ENCODE peak calls at places on chromosomes 4 and X, in eight cellular contexts. One of them, this sample, is unnamed. For H3K4me1, the result is how much of the 10 kb centered on the place peaks cover.

GRCh38 chr4:4602468-4602867 is 60.6 kb upstream of the STX18 start:
- DNase-seq in DND-41: no peak
- DNase-seq in GM23248: no peak
- DNase-seq in colonic mucosa: no peak
- DNase-seq in HCT116: no peak
- DNase-seq in neural progenitor cell: no peak
- DNase-seq in effector memory CD4-positive, alpha-beta T cell: no peak
- DNase-seq in heart left ventricle: no peak
- DNase-seq in this sample: no peak

GRCh38 chr4:112031712-112032328 is 113.4 kb upstream of the FAM241A start:
- DNase-seq in DND-41: no peak
- DNase-seq in GM23248: peak
- DNase-seq in colonic mucosa: peak
- DNase-seq in HCT116: peak
- DNase-seq in neural progenitor cell: peak
- DNase-seq in effector memory CD4-positive, alpha-beta T cell: no peak
- DNase-seq in heart left ventricle: no peak
- DNase-seq in this sample: peak

GRCh38 chr4:147787204-147787603 is 55.3 kb downstream of the ARHGAP10 start:
- DNase-seq in DND-41: no peak
- DNase-seq in GM23248: peak
- DNase-seq in colonic mucosa: no peak
- DNase-seq in HCT116: no peak
- DNase-seq in neural progenitor cell: no peak
- DNase-seq in effector memory CD4-positive, alpha-beta T cell: no peak
- DNase-seq in heart left ventricle: peak
- DNase-seq in this sample: no peak

GRCh38 chr4:109111031-109111430 is 191.4 kb downstream of the COL25A1 start:
- DNase-seq in DND-41: no peak
- DNase-seq in GM23248: no peak
- DNase-seq in colonic mucosa: no peak
- DNase-seq in HCT116: no peak
- DNase-seq in neural progenitor cell: no peak
- DNase-seq in effector memory CD4-positive, alpha-beta T cell: no peak
- DNase-seq in heart left ventricle: no peak
- DNase-seq in this sample: no peak

GRCh38 chrX:34563061-34563460 is 94.0 kb downstream of the TMEM47 start:
- DNase-seq in DND-41: no peak
- DNase-seq in GM23248: no peak
- DNase-seq in colonic mucosa: no peak
- DNase-seq in HCT116: no peak
- DNase-seq in neural progenitor cell: peak
- DNase-seq in effector memory CD4-positive, alpha-beta T cell: no peak
- DNase-seq in heart left ventricle: no peak
- DNase-seq in this sample: no peak

GRCh38 chrX:38616904-38617303 is 55.6 kb downstream of the TSPAN7 start:
- DNase-seq in DND-41: no peak
- DNase-seq in GM23248: no peak
- DNase-seq in colonic mucosa: no peak
- DNase-seq in HCT116: no peak
- DNase-seq in neural progenitor cell: no peak
- DNase-seq in effector memory CD4-positive, alpha-beta T cell: no peak
- DNase-seq in heart left ventricle: no peak
- DNase-seq in this sample: no peak

GRCh38 chr4:100311181-100311580 is 120.9 kb upstream of the DDIT4L start:
- DNase-seq in DND-41: peak
- DNase-seq in GM23248: peak
- DNase-seq in colonic mucosa: no peak
- DNase-seq in HCT116: peak
- DNase-seq in neural progenitor cell: peak
- DNase-seq in effector memory CD4-positive, alpha-beta T cell: no peak
- DNase-seq in heart left ventricle: no peak
- DNase-seq in this sample: no peak

GRCh38 chrX:98548550-98548949 is 1664.8 kb downstream of the RPA4 start:
- DNase-seq in DND-41: no peak
- DNase-seq in GM23248: no peak
- DNase-seq in colonic mucosa: no peak
- DNase-seq in HCT116: no peak
- DNase-seq in neural progenitor cell: peak
- DNase-seq in effector memory CD4-positive, alpha-beta T cell: no peak
- DNase-seq in heart left ventricle: no peak
- DNase-seq in this sample: no peak

GRCh38 chrX:49037883-49038475 is 5.2 kb downstream of the TFE3 start:
- DNase-seq in DND-41: no peak
- DNase-seq in GM23248: peak
- DNase-seq in colonic mucosa: no peak
- DNase-seq in HCT116: no peak
- DNase-seq in neural progenitor cell: no peak
- DNase-seq in effector memory CD4-positive, alpha-beta T cell: no peak
- DNase-seq in heart left ventricle: no peak
- DNase-seq in this sample: no peak

GRCh38 chr4:25351777-25352421 is 25.2 kb upstream of the ANAPC4 start:
- DNase-seq in DND-41: no peak
- DNase-seq in GM23248: peak
- DNase-seq in colonic mucosa: no peak
- DNase-seq in HCT116: no peak
- DNase-seq in neural progenitor cell: no peak
- DNase-seq in effector memory CD4-positive, alpha-beta T cell: no peak
- DNase-seq in heart left ventricle: no peak
- DNase-seq in this sample: no peak

GRCh38 chrX:18886005-18886343 is 97.9 kb downstream of the PHKA2 start:
- DNase-seq in DND-41: no peak
- DNase-seq in GM23248: no peak
- DNase-seq in colonic mucosa: no peak
- DNase-seq in HCT116: no peak
- DNase-seq in neural progenitor cell: no peak
- DNase-seq in effector memory CD4-positive, alpha-beta T cell: no peak
- DNase-seq in heart left ventricle: no peak
- DNase-seq in this sample: no peak

GRCh38 chrX:138191998-138192397 is 519.5 kb downstream of the FGF13 start:
- DNase-seq in DND-41: peak
- DNase-seq in GM23248: peak
- DNase-seq in colonic mucosa: no peak
- DNase-seq in HCT116: no peak
- DNase-seq in neural progenitor cell: peak
- DNase-seq in effector memory CD4-positive, alpha-beta T cell: no peak
- DNase-seq in heart left ventricle: no peak
- DNase-seq in this sample: peak

GRCh38 chrX:12686324-12686723 is 104.9 kb upstream of the PRPS2 start:
- DNase-seq in DND-41: no peak
- DNase-seq in GM23248: no peak
- DNase-seq in colonic mucosa: no peak
- DNase-seq in HCT116: no peak
- DNase-seq in neural progenitor cell: no peak
- DNase-seq in effector memory CD4-positive, alpha-beta T cell: no peak
- DNase-seq in heart left ventricle: no peak
- DNase-seq in this sample: peak

GRCh38 chr4:2482693-2483092 is 13.8 kb downstream of the RNF4 start:
- DNase-seq in DND-41: no peak
- DNase-seq in GM23248: peak
- DNase-seq in colonic mucosa: peak
- DNase-seq in HCT116: no peak
- DNase-seq in neural progenitor cell: no peak
- DNase-seq in effector memory CD4-positive, alpha-beta T cell: no peak
- DNase-seq in heart left ventricle: peak
- DNase-seq in this sample: peak

GRCh38 chrX:11137543-11138139 is 26.5 kb downstream of the HCCS start:
- DNase-seq in DND-41: no peak
- DNase-seq in GM23248: peak
- DNase-seq in colonic mucosa: no peak
- DNase-seq in HCT116: peak
- DNase-seq in neural progenitor cell: peak
- DNase-seq in effector memory CD4-positive, alpha-beta T cell: no peak
- DNase-seq in heart left ventricle: no peak
- DNase-seq in this sample: no peak

GRCh38 chr4:33737721-33738120 is 2506.6 kb downstream of the ARAP2 start:
- DNase-seq in DND-41: no peak
- DNase-seq in GM23248: no peak
- DNase-seq in colonic mucosa: no peak
- DNase-seq in HCT116: no peak
- DNase-seq in neural progenitor cell: no peak
- DNase-seq in effector memory CD4-positive, alpha-beta T cell: no peak
- DNase-seq in heart left ventricle: no peak
- DNase-seq in this sample: no peak

GRCh38 chr4:25970691-25971427 is 56.8 kb downstream of the SMIM20 start:
- DNase-seq in DND-41: no peak
- DNase-seq in GM23248: no peak
- DNase-seq in colonic mucosa: peak
- DNase-seq in HCT116: no peak
- DNase-seq in neural progenitor cell: peak
- DNase-seq in effector memory CD4-positive, alpha-beta T cell: no peak
- DNase-seq in heart left ventricle: no peak
- DNase-seq in this sample: peak

GRCh38 chr4:38455092-38455855 is 208.7 kb upstream of the KLF3 start:
- DNase-seq in DND-41: no peak
- DNase-seq in GM23248: no peak
- DNase-seq in colonic mucosa: no peak
- DNase-seq in HCT116: no peak
- DNase-seq in neural progenitor cell: no peak
- DNase-seq in effector memory CD4-positive, alpha-beta T cell: no peak
- DNase-seq in heart left ventricle: no peak
- DNase-seq in this sample: no peak

DNA sequence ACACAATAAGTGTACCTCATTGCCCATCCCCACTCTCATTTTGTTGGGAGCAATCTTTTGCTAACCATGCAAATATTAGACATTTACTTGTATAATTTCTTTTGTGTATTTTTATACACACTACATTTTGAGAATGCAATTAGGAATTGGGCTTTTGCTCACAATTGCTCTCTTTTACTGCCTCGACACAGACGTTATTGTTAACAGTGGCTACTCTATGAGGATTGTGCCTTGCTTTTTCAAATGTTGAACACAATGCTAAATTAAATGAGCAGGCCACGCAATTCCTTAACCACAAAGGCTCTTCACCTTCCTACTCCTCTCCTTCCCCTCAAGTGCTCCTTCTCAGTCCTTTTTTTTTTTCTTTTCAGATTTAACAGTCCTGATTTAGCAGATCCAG is 42.8 kb upstream of the HPF1 start:
- DNase-seq in DND-41: no peak
- DNase-seq in GM23248: no peak
- DNase-seq in colonic mucosa: no peak
- DNase-seq in HCT116: no peak
- DNase-seq in neural progenitor cell: no peak
- DNase-seq in effector memory CD4-positive, alpha-beta T cell: no peak
- DNase-seq in heart left ventricle: no peak
- DNase-seq in this sample: no peak
- H3K27ac ChIP-seq in DND-41: no peak
- H3K27ac ChIP-seq in GM23248: no peak
- H3K27ac ChIP-seq in colonic mucosa: no peak
- H3K27ac ChIP-seq in HCT116: no peak
- H3K27ac ChIP-seq in neural progenitor cell: no peak
- H3K27ac ChIP-seq in effector memory CD4-positive, alpha-beta T cell: no peak
- H3K27ac ChIP-seq in heart left ventricle: no peak
- H3K27ac ChIP-seq in this sample: no peak

DNA sequence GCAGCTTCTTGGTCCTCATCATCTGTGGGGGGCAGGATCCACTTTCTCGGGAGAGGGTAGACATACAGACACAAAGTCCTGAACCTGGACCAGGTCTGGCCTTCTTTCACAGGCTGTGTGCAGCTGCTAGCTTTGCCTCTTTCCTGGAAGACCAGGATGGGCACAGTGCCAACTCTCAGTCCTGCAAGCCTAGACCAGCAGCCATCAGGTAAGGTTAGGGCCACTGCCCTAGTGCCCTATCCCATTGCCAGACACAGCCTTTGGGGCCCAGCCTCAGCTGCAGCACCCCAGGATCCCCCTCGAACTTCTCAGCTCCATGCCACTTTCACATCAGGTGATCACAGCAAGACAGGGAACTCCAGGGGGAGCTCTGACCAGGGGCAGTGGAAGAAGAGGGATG is 38.4 kb downstream of the ZNF185 start:
- DNase-seq in DND-41: no peak
- DNase-seq in GM23248: no peak
- DNase-seq in colonic mucosa: no peak
- DNase-seq in HCT116: no peak
- DNase-seq in neural progenitor cell: no peak
- DNase-seq in effector memory CD4-positive, alpha-beta T cell: no peak
- DNase-seq in heart left ventricle: no peak
- DNase-seq in this sample: no peak
- H3K4me1 ChIP-seq in DND-41: under half
- H3K4me1 ChIP-seq in GM23248: under half
- H3K4me1 ChIP-seq in colonic mucosa: under half
- H3K4me1 ChIP-seq in HCT116: under half
- H3K4me1 ChIP-seq in neural progenitor cell: under half
- H3K4me1 ChIP-seq in effector memory CD4-positive, alpha-beta T cell: under half
- H3K4me1 ChIP-seq in heart left ventricle: under half
- H3K4me1 ChIP-seq in this sample: under half

GRCh38 chr4:65665951-65666523 is 4.3 kb downstream of the EPHA5 start:
- DNase-seq in DND-41: no peak
- DNase-seq in GM23248: peak
- DNase-seq in colonic mucosa: no peak
- DNase-seq in HCT116: no peak
- DNase-seq in neural progenitor cell: peak
- DNase-seq in effector memory CD4-positive, alpha-beta T cell: no peak
- DNase-seq in heart left ventricle: no peak
- DNase-seq in this sample: no peak
- H3K27ac ChIP-seq in DND-41: no peak
- H3K27ac ChIP-seq in GM23248: no peak
- H3K27ac ChIP-seq in colonic mucosa: no peak
- H3K27ac ChIP-seq in HCT116: no peak
- H3K27ac ChIP-seq in neural progenitor cell: no peak
- H3K27ac ChIP-seq in effector memory CD4-positive, alpha-beta T cell: no peak
- H3K27ac ChIP-seq in heart left ventricle: no peak
- H3K27ac ChIP-seq in this sample: no peak

DNA sequence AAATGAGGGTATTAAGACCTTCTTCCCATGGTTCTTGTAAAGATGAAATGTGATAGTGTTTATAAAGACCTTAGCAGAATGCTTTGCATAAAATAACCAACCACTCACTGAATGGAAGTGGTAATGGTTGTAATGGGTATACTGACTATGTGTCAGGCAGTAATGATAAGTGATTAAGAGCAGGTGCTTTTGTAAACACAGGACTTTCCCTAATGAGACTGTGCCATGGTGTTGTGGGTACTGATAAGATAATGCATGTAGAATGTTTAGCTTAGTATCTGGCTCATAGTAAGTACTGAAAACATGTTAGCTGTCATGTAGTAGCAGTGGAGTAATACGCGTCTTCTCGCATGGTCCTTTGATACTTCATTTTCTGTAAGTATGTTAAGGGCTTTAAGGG is 6.9 kb downstream of the LSM6 start:
- DNase-seq in DND-41: no peak
- DNase-seq in GM23248: no peak
- DNase-seq in colonic mucosa: no peak
- DNase-seq in HCT116: no peak
- DNase-seq in neural progenitor cell: no peak
- DNase-seq in effector memory CD4-positive, alpha-beta T cell: no peak
- DNase-seq in heart left ventricle: no peak
- DNase-seq in this sample: no peak
- H3K4me1 ChIP-seq in DND-41: under half
- H3K4me1 ChIP-seq in GM23248: under half
- H3K4me1 ChIP-seq in colonic mucosa: under half
- H3K4me1 ChIP-seq in HCT116: under half
- H3K4me1 ChIP-seq in neural progenitor cell: under half
- H3K4me1 ChIP-seq in effector memory CD4-positive, alpha-beta T cell: under half
- H3K4me1 ChIP-seq in heart left ventricle: under half
- H3K4me1 ChIP-seq in this sample: under half

GRCh38 chr4:175641053-175641452 is 171.0 kb downstream of the GPM6A start:
- DNase-seq in DND-41: no peak
- DNase-seq in GM23248: no peak
- DNase-seq in colonic mucosa: no peak
- DNase-seq in HCT116: no peak
- DNase-seq in neural progenitor cell: no peak
- DNase-seq in effector memory CD4-positive, alpha-beta T cell: no peak
- DNase-seq in heart left ventricle: no peak
- DNase-seq in this sample: no peak
- H3K27ac ChIP-seq in DND-41: no peak
- H3K27ac ChIP-seq in GM23248: no peak
- H3K27ac ChIP-seq in colonic mucosa: no peak
- H3K27ac ChIP-seq in HCT116: no peak
- H3K27ac ChIP-seq in neural progenitor cell: no peak
- H3K27ac ChIP-seq in effector memory CD4-positive, alpha-beta T cell: no peak
- H3K27ac ChIP-seq in heart left ventricle: no peak
- H3K27ac ChIP-seq in this sample: no peak

This sample was measured in body of pancreas.